ENCODE peak calls at places on chromosomes 12 and 14, in five cellular contexts. B, J, D, I and X are unnamed samples.

GRCh38 chr12:12350868-12351463 is 924 bp upstream of the MANSC1 start:
- DNase-seq in I (no peak), D (no peak), J (no peak), B (no peak), X (no peak)

GRCh38 chr12:3303410-3304136 is 187.4 kb upstream of the PRMT8 start:
- DNase-seq in D (no peak), B (no peak), I (peak), J (no peak), X (no peak)

GRCh38 chr14:50658203-50658602 is 9.9 kb downstream of the SAV1 start:
- DNase-seq in B (no peak), J (no peak), D (peak), I (peak), X (no peak)

GRCh38 chr12:93103154-93103553 is 174.1 kb upstream of the EEA1 start:
- DNase-seq in I (no peak), J (no peak), B (no peak), D (no peak), X (no peak)

GRCh38 chr12:112855375-112855774 is 51.4 kb upstream of the OAS1 start:
- DNase-seq in B (no peak), D (no peak), I (peak), J (no peak), X (no peak)

GRCh38 chr14:50342211-50343080 is 30.3 kb downstream of the DMAC2L start:
- DNase-seq in I (peak), B (peak), J (peak), D (peak), X (peak)

GRCh38 chr12:3187846-3188755 is 110.9 kb downstream of the TSPAN9 start:
- DNase-seq in B (no peak), D (no peak), J (no peak), I (no peak), X (no peak)

GRCh38 chr14:66000771-66001170 is 485.4 kb upstream of the CCDC196 start:
- DNase-seq in D (no peak), B (no peak), I (no peak), J (no peak), X (no peak)

GRCh38 chr14:31965735-31966598 is 111.1 kb upstream of the ARHGAP5 start:
- DNase-seq in B (peak), J (peak), D (no peak), I (peak), X (no peak)

GRCh38 chr12:105338954-105339353 is 8.5 kb downstream of the C12orf75 start:
- DNase-seq in J (no peak), D (no peak), I (no peak), B (no peak), X (no peak)

GRCh38 chr12:29807125-29807524 is 23.4 kb upstream of the TMTC1 start:
- DNase-seq in D (no peak), I (peak), J (no peak), B (no peak), X (no peak)

GRCh38 chr12:118358607-118359540 is 13.8 kb downstream of the TAOK3 start:
- DNase-seq in D (no peak), J (no peak), I (no peak), B (no peak), X (no peak)

GRCh38 chr12:118355838-118356237 is 16.9 kb downstream of the TAOK3 start:
- DNase-seq in J (no peak), D (no peak), I (no peak), B (no peak), X (no peak)

GRCh38 chr12:118356809-118357326 is 15.8 kb downstream of the TAOK3 start:
- DNase-seq in J (no peak), I (peak), B (no peak), D (no peak), X (no peak)

GRCh38 chr12:118358008-118358359 is 14.7 kb downstream of the TAOK3 start:
- DNase-seq in J (no peak), D (no peak), B (no peak), I (no peak), X (no peak)

GRCh38 chr12:118357327-118358007 is 15.2 kb downstream of the TAOK3 start:
- DNase-seq in I (peak), B (no peak), J (no peak), D (no peak), X (no peak)
- TF ChIP-seq CTCF in I (no peak), B (no peak), J (no peak), D (no peak), X (no peak)

DNA sequence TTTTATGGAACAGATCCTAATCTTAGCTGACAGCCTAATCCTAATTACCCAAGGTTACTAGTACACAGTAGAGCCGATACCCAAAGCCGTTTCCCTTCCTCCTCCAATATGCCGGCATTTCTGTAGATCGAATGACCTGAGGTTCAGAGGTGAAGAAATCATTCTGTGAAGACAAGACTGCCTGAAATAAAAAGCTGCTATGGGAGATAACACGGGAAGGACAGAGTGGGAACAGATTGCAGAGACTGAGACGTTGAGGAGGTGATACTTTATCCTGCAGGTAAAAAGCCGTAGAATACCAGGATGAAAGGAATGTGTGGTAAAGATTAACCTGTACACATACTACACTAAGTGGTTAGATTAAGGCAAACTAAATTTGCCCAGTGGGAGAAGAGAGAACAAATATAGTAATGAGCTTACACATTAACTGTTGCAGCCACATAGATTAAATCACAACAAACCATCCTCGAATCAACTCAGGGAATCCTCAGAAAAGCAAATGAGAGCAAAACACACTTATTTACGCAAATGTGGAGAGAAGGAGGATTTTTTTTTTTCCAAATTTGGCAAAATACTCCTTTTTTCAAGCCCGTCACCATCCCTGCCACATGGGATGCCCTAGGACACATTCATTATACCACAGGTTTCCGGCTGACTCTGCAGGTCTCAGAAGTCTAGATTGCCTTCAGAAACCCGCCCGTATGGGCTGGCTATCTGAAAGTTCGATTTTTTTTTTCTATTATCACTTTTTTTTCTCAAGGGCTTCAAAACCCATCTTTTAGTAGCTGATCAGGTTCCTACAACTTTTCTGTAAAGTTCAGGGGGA is 188.0 kb downstream of the TTC8 start:
- DNase-seq in D (no peak), B (no peak), J (no peak), I (no peak), X (no peak)
- H3K4me3 ChIP-seq in D (peak), B (no peak), J (no peak), I (no peak), X (no peak)

DNA sequence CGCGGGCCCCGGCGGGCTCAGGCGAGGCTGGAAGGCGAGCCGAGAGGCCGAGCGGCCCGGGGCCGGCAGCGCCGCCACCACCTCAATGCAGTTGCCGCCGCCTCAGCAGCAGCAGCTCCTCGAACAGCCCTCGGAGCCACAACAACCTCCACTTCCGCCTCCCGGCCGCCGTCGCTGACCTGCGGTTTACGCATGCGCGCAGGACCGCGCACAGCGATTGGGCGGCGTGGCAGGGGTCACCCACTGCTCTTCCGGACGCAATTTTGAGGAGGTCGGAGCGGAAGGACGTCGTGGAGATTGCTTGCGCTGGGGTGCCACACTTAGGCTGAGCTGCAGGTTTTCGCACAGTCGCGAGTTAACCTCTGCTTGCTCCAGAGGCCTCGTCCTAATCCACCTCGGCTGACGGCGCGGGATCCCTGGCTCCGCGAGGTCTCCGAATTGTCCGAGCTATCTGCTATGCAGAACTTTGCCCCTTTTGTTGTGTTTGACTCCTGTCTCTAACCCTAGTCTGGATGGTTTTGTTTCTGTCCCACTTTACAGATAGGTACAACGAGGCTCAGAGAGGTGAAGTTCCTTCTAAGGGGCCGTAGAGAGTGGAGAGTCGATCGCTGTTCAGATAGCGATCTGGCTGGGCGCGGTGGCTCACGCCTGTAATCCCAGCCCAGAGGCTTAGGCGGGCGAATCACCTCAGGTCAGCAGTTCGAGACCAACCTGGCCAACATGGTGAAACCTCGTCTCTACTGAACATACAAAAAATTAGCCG is at the start of the genes ACAD10 and BRAP:
- DNase-seq in J (peak), I (peak), D (peak), B (peak), X (peak)
- TF ChIP-seq CTCF in J (no peak), I (no peak), D (no peak), B (no peak), X (no peak)

GRCh38 chr14:21074398-21075272 is 4.5 kb downstream of the ARHGEF40 start:
- DNase-seq in I (no peak), J (no peak), B (no peak), D (no peak), X (no peak)

GRCh38 chr14:21071225-21072041 is 1.3 kb downstream of the ARHGEF40 start:
- DNase-seq in J (no peak), D (peak), I (peak), B (peak), X (peak)

GRCh38 chr14:21072102-21072501 is 2.0 kb downstream of the ARHGEF40 start:
- DNase-seq in I (peak), D (no peak), B (peak), J (no peak), X (peak)

GRCh38 chr14:21073921-21074320 is 3.8 kb downstream of the ARHGEF40 start:
- DNase-seq in B (no peak), I (no peak), J (no peak), D (no peak), X (no peak)

GRCh38 chr14:21072781-21073339 is 2.8 kb downstream of the ARHGEF40 start:
- DNase-seq in I (no peak), B (no peak), D (no peak), J (no peak), X (no peak)
- H3K4me3 ChIP-seq in I (no peak), B (no peak), D (no peak), J (no peak), X (no peak)